ENCODE peak calls at places on chromosomes 7 and 10, in seven cellular contexts. E, M, Q, O, H, Z and T are unnamed samples.
A peak's percentile ranks its signal among the peaks of the same experiment; 100 is the strongest.

GRCh38 chr7:28166982-28167715 is 13.4 kb downstream of the JAZF1 start:
- DNase-seq in Q (no peak), E (no peak), Z (no peak), O (no peak), H (no peak), M (no peak), T (no peak)

GRCh38 chr7:152127229-152127628 is 101.8 kb downstream of the GALNT11 start:
- DNase-seq in O (no peak), H (no peak), E (no peak), Q (no peak), M (no peak), Z (no peak), T (no peak)

GRCh38 chr7:127918130-127918529 is 113.1 kb downstream of the LRRC4 start:
- DNase-seq in Q (no peak), Z (no peak), E (no peak), H (no peak), M (no peak), O (no peak), T (no peak)

GRCh38 chr10:52818019-52818418 is 45.4 kb upstream of the MBL2 start:
- DNase-seq in Z (peak; percentile 90), M (peak; percentile 89), O (peak; percentile 11), H (peak; percentile 32), E (peak; percentile 64), Q (no peak), T (peak; percentile 74)

GRCh38 chr10:103649654-103650423 is 156.3 kb downstream of the NEURL1 start:
- DNase-seq in M (no peak), Z (no peak), Q (no peak), O (no peak), E (no peak), H (peak; percentile 44), T (no peak)

GRCh38 chr7:464712-465461 is 54.8 kb downstream of the PDGFA start:
- DNase-seq in M (no peak), E (no peak), Q (peak; percentile 53), H (no peak), Z (no peak), O (peak; percentile 43), T (no peak)

GRCh38 chr10:84054743-84055142 is 84.6 kb upstream of the GHITM start:
- DNase-seq in H (no peak), Z (no peak), M (peak; percentile 3), E (no peak), O (no peak), Q (no peak), T (peak; percentile 39)

GRCh38 chr7:105637755-105638154 is 56.5 kb upstream of the EFCAB10 start:
- DNase-seq in Z (peak; percentile 30), M (no peak), Q (no peak), H (peak; percentile 94), O (no peak), E (no peak), T (no peak)

GRCh38 chr10:127347202-127347959 is 151.0 kb upstream of the INSYN2A start:
- DNase-seq in O (no peak), H (no peak), E (no peak), Z (no peak), M (no peak), Q (no peak), T (no peak)